ENCODE peak calls at places on chromosomes 11 and 22, in nine cellular contexts. P is amniotic epithelial cell, E is A549, H is posterior vena cava, L is cardiac fibroblast, A is DND-41, Y is foreskin keratinocyte, I is PC-9, J is aorta. D is an unnamed sample.

GRCh38 chr11:10502065-10502680 is 38.8 kb downstream of the RNF141 start:
- DNase-seq in A (no peak), P (no peak), Y (no peak), H (no peak), E (no peak), I (no peak), L (no peak), J (no peak), D (no peak)

GRCh38 chr11:19953909-19954308 is 206.4 kb downstream of the DBX1 start:
- DNase-seq in P (peak), Y (peak), E (peak), L (peak), I (no peak), J (no peak), H (no peak), A (no peak), D (no peak)

GRCh38 chr11:34161361-34161760 is 55.9 kb downstream of the NAT10 start:
- DNase-seq in E (no peak), A (no peak), Y (no peak), L (no peak), J (no peak), I (no peak), P (no peak), H (no peak), D (no peak)

GRCh38 chr11:86091086-86091485 is 22.2 kb upstream of the PICALM start:
- DNase-seq in J (no peak), I (no peak), P (no peak), A (no peak), Y (no peak), H (no peak), L (no peak), E (no peak), D (no peak)

GRCh38 chr11:2097356-2097997 is 41.7 kb downstream of the IGF2 start:
- DNase-seq in P (peak), I (no peak), H (peak), E (no peak), L (peak), J (peak), Y (no peak), A (no peak), D (peak)

GRCh38 chr22:47129902-47130301 is 367.5 kb downstream of the TBC1D22A start:
- DNase-seq in L (no peak), Y (peak), I (peak), J (peak), A (no peak), P (no peak), H (no peak), E (peak), D (peak)

GRCh38 chr11:34380696-34381095 is 22.9 kb upstream of the ABTB2 start:
- DNase-seq in A (no peak), I (no peak), E (peak), J (no peak), P (peak), H (no peak), L (peak), Y (peak), D (no peak)

GRCh38 chr11:73521621-73522020 is 76.3 kb downstream of the FAM168A start:
- DNase-seq in I (no peak), L (peak), Y (no peak), E (peak), H (no peak), A (peak), P (peak), J (no peak), D (no peak)

GRCh38 chr11:46918778-46919513 is 596 bp upstream of the LRP4 start:
- DNase-seq in L (no peak), P (no peak), Y (no peak), J (no peak), A (no peak), E (no peak), I (no peak), H (no peak), D (no peak)

GRCh38 chr11:43987384-43988039 is 45.1 kb downstream of the C11orf96 start:
- DNase-seq in J (peak), A (no peak), Y (no peak), I (peak), H (peak), P (peak), E (no peak), L (peak), D (no peak)

GRCh38 chr11:69889400-69890372 is 70.5 kb upstream of the FGF3 start:
- DNase-seq in L (no peak), A (no peak), E (no peak), H (peak), I (no peak), J (peak), Y (no peak), P (no peak), D (peak)

GRCh38 chr11:79087957-79088318 is 352.9 kb downstream of the TENM4 start:
- DNase-seq in P (peak), J (no peak), I (no peak), E (no peak), Y (no peak), L (no peak), H (no peak), A (no peak), D (no peak)

GRCh38 chr11:129291556-129291955 is 84.1 kb upstream of the BARX2 start:
- DNase-seq in J (no peak), I (no peak), L (no peak), A (no peak), P (no peak), E (no peak), Y (no peak), H (no peak), D (no peak)

GRCh38 chr11:23632293-23632692 is 772.0 kb upstream of the CCDC179 start:
- DNase-seq in E (no peak), P (no peak), A (no peak), J (no peak), I (no peak), H (no peak), L (no peak), Y (no peak), D (no peak)

GRCh38 chr11:125166903-125167291 is 2.3 kb downstream of the PKNOX2 start:
- DNase-seq in H (no peak), I (no peak), L (no peak), A (no peak), P (no peak), E (no peak), Y (no peak), J (no peak), D (no peak)

GRCh38 chr22:49163258-49163959 is 664.3 kb downstream of the BRD1 start:
- DNase-seq in P (no peak), Y (no peak), E (no peak), I (no peak), A (no peak), L (no peak), H (peak), J (peak), D (peak)

GRCh38 chr11:64344721-64345120 is 4.7 kb downstream of the CCDC88B start:
- DNase-seq in J (no peak), H (no peak), Y (no peak), P (no peak), I (no peak), E (no peak), L (no peak), A (no peak), D (no peak)

GRCh38 chr11:19631657-19632325 is 80.8 kb upstream of the NAV2 start:
- DNase-seq in L (no peak), J (peak), P (peak), Y (no peak), I (no peak), H (no peak), E (no peak), A (no peak), D (no peak)

GRCh38 chr22:42180349-42180842 is 49.8 kb upstream of the CYP2D6 start:
- DNase-seq in E (no peak), A (peak), J (peak), P (peak), I (no peak), L (no peak), H (no peak), Y (no peak), D (no peak)

GRCh38 chr11:30244255-30244654 is 13.4 kb downstream of the FSHB start:
- DNase-seq in E (peak), L (peak), P (peak), A (no peak), I (no peak), J (no peak), H (no peak), Y (peak), D (no peak)

D was measured in spleen.